ENCODE peak calls at places on chromosome 20, in eight cellular contexts. F is tibial artery; J is HCEC 1CT; S is cardiac muscle cell; Y is activated T-helper 1 cell treated with anti-CD3 and anti-CD28 coated beads, Interleukin-2, amount 50 U/mL, for 16 hours; E is CD8-positive, alpha-beta memory T cell; O is iPS DF 6.9; V is Right ventricle myocardium inferior. L is an unnamed sample.

GRCh38 chr20:9615766-9616454 is 101.5 kb downstream of the LAMP5 start:
- DNase-seq in F (no peak), J (no peak), S (no peak), Y (no peak), E (no peak), O (no peak), V (no peak), L (no peak)

GRCh38 chr20:35326021-35326731 is 34.0 kb upstream of the FAM83C start:
- DNase-seq in F (no peak), J (no peak), S (no peak), Y (no peak), E (no peak), O (no peak), V (no peak), L (no peak)

GRCh38 chr20:32515631-32516101 is 69.5 kb downstream of the NOL4L start:
- DNase-seq in F (no peak), J (no peak), S (no peak), Y (no peak), E (no peak), O (no peak), V (no peak), L (no peak)

GRCh38 chr20:6212903-6213302 is 90.1 kb upstream of the FERMT1 start:
- DNase-seq in F (no peak), J (no peak), S (no peak), Y (no peak), E (no peak), O (no peak), V (no peak), L (no peak)

GRCh38 chr20:46638367-46639274 is 12.6 kb downstream of the SLC13A3 start:
- DNase-seq in F (no peak), J (no peak), S (no peak), Y (no peak), E (no peak), O (no peak), V (no peak), L (no peak)

GRCh38 chr20:49288784-49289696 is 11.2 kb upstream of the ZNFX1 start:
- DNase-seq in F (no peak), J (no peak), S (no peak), Y (no peak), E (no peak), O (no peak), V (no peak), L (no peak)

GRCh38 chr20:56504373-56505005 is 20.1 kb upstream of the FAM209A start:
- DNase-seq in F (no peak), J (no peak), S (peak; percentile 8), Y (no peak), E (no peak), O (no peak), V (no peak), L (no peak)

GRCh38 chr20:34532320-34532719 is 16.1 kb downstream of the DYNLRB1 start:
- DNase-seq in F (peak; percentile 50), J (no peak), S (no peak), Y (no peak), E (no peak), O (no peak), V (no peak), L (no peak)

GRCh38 chr20:53865905-53866786 is 204.2 kb downstream of the BCAS1 start:
- DNase-seq in F (no peak), J (peak; percentile 79), S (peak; percentile 50), Y (no peak), E (no peak), O (no peak), V (no peak), L (peak; percentile 24)

GRCh38 chr20:49892260-49893216 is 22.8 kb downstream of the SPATA2 start:
- DNase-seq in F (peak; percentile 60), J (no peak), S (peak; percentile 51), Y (no peak), E (no peak), O (no peak), V (peak; percentile 68), L (no peak)

GRCh38 chr20:34390769-34391447 is 27.8 kb downstream of the ITCH start:
- DNase-seq in F (peak; percentile 65), J (peak; percentile 88), S (no peak), Y (no peak), E (no peak), O (no peak), V (no peak), L (no peak)

GRCh38 chr20:56601166-56601565 is 27.9 kb upstream of the TFAP2C start:
- DNase-seq in F (no peak), J (no peak), S (no peak), Y (no peak), E (no peak), O (no peak), V (no peak), L (no peak)

GRCh38 chr20:6160736-6161135 is 37.9 kb upstream of the FERMT1 start:
- DNase-seq in F (no peak), J (no peak), S (no peak), Y (no peak), E (no peak), O (no peak), V (no peak), L (no peak)

GRCh38 chr20:62999580-62999979 is 7.2 kb downstream of the BHLHE23 start:
- DNase-seq in F (no peak), J (no peak), S (no peak), Y (no peak), E (no peak), O (no peak), V (no peak), L (no peak)

GRCh38 chr20:46209930-46210671 is 92.0 kb downstream of the CD40 start:
- DNase-seq in F (no peak), J (no peak), S (no peak), Y (no peak), E (no peak), O (no peak), V (no peak), L (peak; percentile 49)

GRCh38 chr20:31637660-31638059 is at the start of gene COX4I2:
- DNase-seq in F (no peak), J (no peak), S (no peak), Y (no peak), E (no peak), O (no peak), V (no peak), L (no peak)

GRCh38 chr20:11556410-11556809 is 361.3 kb upstream of the BTBD3 start:
- DNase-seq in F (no peak), J (no peak), S (no peak), Y (no peak), E (no peak), O (no peak), V (no peak), L (no peak)

GRCh38 chr20:37518606-37519507 is 2.2 kb upstream of the NNAT start:
- DNase-seq in F (no peak), J (no peak), S (no peak), Y (no peak), E (no peak), O (no peak), V (peak; percentile 77), L (no peak)

GRCh38 chr20:4038047-4038459 is 22.7 kb upstream of the RNF24 start:
- DNase-seq in F (peak; percentile 77), J (peak; percentile 57), S (peak; percentile 30), Y (peak; percentile 55), E (peak; percentile 83), O (no peak), V (peak; percentile 86), L (peak; percentile 49)

GRCh38 chr20:51667002-51667408 is 101.2 kb downstream of the ATP9A start:
- DNase-seq in F (no peak), J (no peak), S (no peak), Y (no peak), E (peak; percentile 49), O (no peak), V (no peak), L (no peak)

L was measured in ovary.